ENCODE peak calls at places on chromosomes 7 and 10, in seven cellular contexts. H is T-helper 2 cell, M is left lung, J is keratinocyte, U is H1, Z is T-cell, E is dorsolateral prefrontal cortex. D is an unnamed sample.

GRCh38 chr7:155375337-155376277 is 77.9 kb downstream of the INSIG1 start:
- DNase-seq in H (no peak), M (peak; percentile 59), J (no peak), U (no peak), Z (no peak), E (no peak), D (no peak)

GRCh38 chr10:72297281-72297967 is 23.7 kb downstream of the DDIT4 start:
- DNase-seq in H (peak; percentile 81), M (peak; percentile 94), J (no peak), U (no peak), Z (peak; percentile 99), E (peak; percentile 47), D (no peak)

GRCh38 chr7:55381696-55382095 is 16.6 kb downstream of the LANCL2 start:
- DNase-seq in H (no peak), M (no peak), J (no peak), U (no peak), Z (no peak), E (no peak), D (no peak)

GRCh38 chr7:139543801-139544603 is 20.5 kb downstream of the CLEC2L start:
- DNase-seq in H (no peak), M (no peak), J (no peak), U (no peak), Z (no peak), E (no peak), D (no peak)

GRCh38 chr10:119595134-119595714 is 1.5 kb downstream of the TIAL1 start:
- DNase-seq in H (no peak), M (no peak), J (no peak), U (no peak), Z (no peak), E (no peak), D (no peak)

GRCh38 chr7:93203496-93203895 is 22.8 kb downstream of the HEPACAM2 start:
- DNase-seq in H (no peak), M (no peak), J (no peak), U (no peak), Z (no peak), E (no peak), D (no peak)

GRCh38 chr7:127704211-127704610 is 52.2 kb downstream of the SND1 start:
- DNase-seq in H (no peak), M (no peak), J (no peak), U (no peak), Z (no peak), E (no peak), D (no peak)

GRCh38 chr7:48171190-48171589 is at the start of gene ABCA13:
- DNase-seq in H (no peak), M (no peak), J (no peak), U (no peak), Z (no peak), E (no peak), D (no peak)

GRCh38 chr7:1254281-1255082 is 21.8 kb downstream of the UNCX start:
- DNase-seq in H (no peak), M (peak; percentile 68), J (no peak), U (no peak), Z (no peak), E (no peak), D (no peak)

GRCh38 chr7:64892116-64892515 is 11.0 kb upstream of the ZNF273 start:
- DNase-seq in H (no peak), M (no peak), J (no peak), U (no peak), Z (no peak), E (no peak), D (no peak)

GRCh38 chr7:100626530-100627237 is 14.3 kb downstream of the MOSPD3 start:
- DNase-seq in H (peak; percentile 79), M (peak; percentile 94), J (peak; percentile 48), U (no peak), Z (peak; percentile 86), E (peak; percentile 76), D (no peak)

GRCh38 chr10:124042656-124043309 is 50.6 kb downstream of the CHST15 start:
- DNase-seq in H (no peak), M (no peak), J (no peak), U (no peak), Z (no peak), E (no peak), D (no peak)